ENCODE peak calls at places on chromosome 20, in five cellular contexts. M is stomach, Y is tibial artery, T is heart left ventricle, G is spleen. R is an unnamed sample.

GRCh38 chr20:20366551-20366895 is 1.4 kb upstream of the INSM1 start:
- DNase-seq in M (no peak), Y (no peak), T (no peak), G (no peak), R (no peak)

GRCh38 chr20:4476903-4477302 is 244.8 kb upstream of the PRND start:
- DNase-seq in M (no peak), Y (peak; percentile 77), T (no peak), G (no peak), R (peak; percentile 22)

GRCh38 chr20:54122189-54122588 is 51.6 kb downstream of the CYP24A1 start:
- DNase-seq in M (no peak), Y (no peak), T (no peak), G (no peak), R (no peak)

GRCh38 chr20:59010995-59011873 is 4.2 kb upstream of the CTSZ start:
- DNase-seq in M (peak; percentile 25), Y (peak; percentile 68), T (peak; percentile 37), G (no peak), R (no peak)

GRCh38 chr20:24469116-24470030 is at the start of gene SYNDIG1:
- DNase-seq in M (no peak), Y (peak; percentile 76), T (peak; percentile 50), G (no peak), R (peak; percentile 52)

GRCh38 chr20:38321959-38322598 is 18.1 kb downstream of the BPI start:
- DNase-seq in M (no peak), Y (no peak), T (peak; percentile 40), G (no peak), R (peak; percentile 9)

GRCh38 chr20:56359212-56360132 is 698 bp downstream of the FAM210B start:
- DNase-seq in M (peak; percentile 38), Y (peak; percentile 71), T (peak; percentile 49), G (peak; percentile 86), R (peak; percentile 60)

GRCh38 chr20:52446421-52447231 is 255.0 kb upstream of the ZFP64 start:
- DNase-seq in M (no peak), Y (no peak), T (no peak), G (no peak), R (no peak)

GRCh38 chr20:12847862-12848261 is 160.9 kb upstream of the SPTLC3 start:
- DNase-seq in M (no peak), Y (no peak), T (no peak), G (no peak), R (no peak)

GRCh38 chr20:53994088-53994487 is 76.3 kb downstream of the BCAS1 start:
- DNase-seq in M (no peak), Y (no peak), T (no peak), G (no peak), R (no peak)

GRCh38 chr20:60937581-60937980 is 314.5 kb upstream of the CDH4 start:
- DNase-seq in M (no peak), Y (no peak), T (no peak), G (no peak), R (peak; percentile 15)

GRCh38 chr20:50595988-50596693 is 86.0 kb downstream of the PTPN1 start:
- DNase-seq in M (no peak), Y (no peak), T (no peak), G (no peak), R (peak; percentile 19)

GRCh38 chr20:47160992-47161391 is 195.5 kb downstream of the ZMYND8 start:
- DNase-seq in M (no peak), Y (no peak), T (no peak), G (no peak), R (no peak)

GRCh38 chr20:57397693-57398108 is 6.5 kb downstream of the RBM38 start:
- DNase-seq in M (peak; percentile 43), Y (no peak), T (no peak), G (peak; percentile 93), R (no peak)

GRCh38 chr20:4167261-4168004 is 152.1 kb upstream of the RNF24 start:
- DNase-seq in M (no peak), Y (no peak), T (no peak), G (no peak), R (no peak)

GRCh38 chr20:17928633-17929311 is 39.8 kb downstream of the SNX5 start:
- DNase-seq in M (peak; percentile 72), Y (no peak), T (no peak), G (no peak), R (peak; percentile 76)

GRCh38 chr20:61308171-61308795 is 56.2 kb downstream of the CDH4 start:
- DNase-seq in M (no peak), Y (no peak), T (no peak), G (peak; percentile 44), R (no peak)

GRCh38 chr20:50913976-50914375 is 17.3 kb downstream of the ADNP start:
- DNase-seq in M (no peak), Y (no peak), T (no peak), G (no peak), R (no peak)

GRCh38 chr20:52828199-52828598 is 144.0 kb upstream of the TSHZ2 start:
- DNase-seq in M (no peak), Y (no peak), T (no peak), G (no peak), R (no peak)

GRCh38 chr20:58246346-58246745 is 17.9 kb upstream of the ANKRD60 start:
- DNase-seq in M (no peak), Y (no peak), T (no peak), G (no peak), R (peak; percentile 27)

GRCh38 chr20:42530855-42531674 is 658.6 kb downstream of the PTPRT start:
- DNase-seq in M (no peak), Y (no peak), T (no peak), G (no peak), R (no peak)

GRCh38 chr20:35619196-35620095 is 3.8 kb downstream of the SPAG4 start:
- DNase-seq in M (peak; percentile 82), Y (peak; percentile 86), T (peak; percentile 79), G (peak; percentile 94), R (peak; percentile 81)

GRCh38 chr20:5990946-5991345 is 40.5 kb downstream of the MCM8 start:
- DNase-seq in M (no peak), Y (no peak), T (no peak), G (no peak), R (no peak)

GRCh38 chr20:59729476-59729875 is 125.1 kb downstream of the PHACTR3 start:
- DNase-seq in M (no peak), Y (no peak), T (no peak), G (no peak), R (no peak)

GRCh38 chr20:1879369-1879768 is 15.8 kb upstream of the SIRPA start:
- DNase-seq in M (no peak), Y (no peak), T (no peak), G (peak; percentile 63), R (no peak)

GRCh38 chr20:45779011-45779915 is 12.4 kb downstream of the WFDC3 start:
- DNase-seq in M (peak; percentile 90), Y (peak; percentile 97), T (peak; percentile 62), G (no peak), R (peak; percentile 95)

GRCh38 chr20:45782890-45783289 is 8.8 kb downstream of the WFDC3 start:
- DNase-seq in M (no peak), Y (no peak), T (no peak), G (no peak), R (no peak)

GRCh38 chr20:45780159-45780558 is 11.5 kb downstream of the WFDC3 start:
- DNase-seq in M (no peak), Y (no peak), T (no peak), G (no peak), R (no peak)

GRCh38 chr20:45781391-45781931 is 10.2 kb downstream of the WFDC3 start:
- DNase-seq in M (peak; percentile 74), Y (peak; percentile 75), T (no peak), G (no peak), R (no peak)

DNA sequence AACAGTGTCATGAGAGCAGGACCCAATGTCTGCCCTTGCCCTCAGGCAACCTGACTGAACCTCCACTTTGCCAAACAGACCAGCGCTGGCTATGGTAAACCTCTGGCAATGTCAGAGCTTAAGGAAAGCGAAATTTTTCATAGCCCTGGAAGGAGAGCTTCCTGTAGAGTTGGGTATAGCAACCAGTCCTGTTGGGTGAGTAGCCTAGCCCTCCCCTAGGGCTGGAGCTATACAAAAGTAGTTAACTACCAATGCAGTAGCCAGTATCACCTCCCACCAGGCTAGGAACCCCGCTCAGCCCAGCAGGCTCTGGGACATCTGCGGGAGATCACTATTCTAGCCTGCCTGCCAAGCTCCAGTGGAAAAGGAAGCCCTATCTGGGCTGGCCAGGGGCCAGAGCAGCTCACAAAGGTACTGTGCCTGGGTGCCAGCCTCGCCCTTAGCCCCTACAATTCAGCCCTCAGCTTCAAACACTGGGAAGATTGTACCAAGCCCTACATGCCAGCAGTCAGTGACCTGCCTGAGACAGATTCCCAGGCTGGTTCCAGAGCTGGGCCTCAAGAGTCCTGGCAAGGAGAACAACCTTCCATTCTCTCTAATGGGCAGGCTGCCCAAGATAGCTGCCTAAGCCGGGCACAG is 7.9 kb downstream of the WFDC3 start:
- DNase-seq in M (peak; percentile 91), Y (no peak), T (peak; percentile 53), G (no peak), R (peak; percentile 12)
- H3K4me1 ChIP-seq in M (peaks cover 58% of the 10 kb centered on the region), Y (peaks cover 25% of the 10 kb centered on the region), T (peaks cover 8% of the 10 kb centered on the region), G (peaks cover 8% of the 10 kb centered on the region), R (peaks cover 17% of the 10 kb centered on the region)

GRCh38 chr20:23363257-23363649 is 1.3 kb downstream of the GZF1 start:
- DNase-seq in M (no peak), Y (no peak), T (peak; percentile 69), G (no peak), R (peak; percentile 36)
- H3K27ac ChIP-seq in M (no peak overlapping the region), Y (peak overlapping the region; percentile 95), T (peak overlapping the region; percentile 99), G (peak overlapping the region; percentile 100), R (no peak overlapping the region)

GRCh38 chr20:9838378-9839295 is at the start of gene PAK5:
- DNase-seq in M (peak; percentile 79), Y (peak; percentile 65), T (no peak), G (peak; percentile 76), R (peak; percentile 84)
- H3K4me3 ChIP-seq in M (peak within 1 kb of the TSS; percentile 59), Y (peak within 1 kb of the TSS; percentile 42), T (no peak within 1 kb of the TSS), G (no peak within 1 kb of the TSS), R (peak within 1 kb of the TSS; percentile 24)

GRCh38 chr20:63697868-63698545 is 1.6 kb downstream of the TNFRSF6B start:
- DNase-seq in M (no peak), Y (peak; percentile 67), T (no peak), G (peak; percentile 73), R (no peak)

GRCh38 chr20:63697357-63697867 is 960 bp downstream of the TNFRSF6B start:
- DNase-seq in M (no peak), Y (peak; percentile 65), T (no peak), G (peak; percentile 77), R (no peak)

GRCh38 chr20:63695419-63696310 is 787 bp upstream of the TNFRSF6B start:
- DNase-seq in M (peak; percentile 46), Y (peak; percentile 66), T (peak; percentile 72), G (no peak), R (no peak)

GRCh38 chr20:63696311-63696627 is 183 bp upstream of the TNFRSF6B start:
- DNase-seq in M (no peak), Y (no peak), T (no peak), G (peak; percentile 88), R (no peak)

DNA sequence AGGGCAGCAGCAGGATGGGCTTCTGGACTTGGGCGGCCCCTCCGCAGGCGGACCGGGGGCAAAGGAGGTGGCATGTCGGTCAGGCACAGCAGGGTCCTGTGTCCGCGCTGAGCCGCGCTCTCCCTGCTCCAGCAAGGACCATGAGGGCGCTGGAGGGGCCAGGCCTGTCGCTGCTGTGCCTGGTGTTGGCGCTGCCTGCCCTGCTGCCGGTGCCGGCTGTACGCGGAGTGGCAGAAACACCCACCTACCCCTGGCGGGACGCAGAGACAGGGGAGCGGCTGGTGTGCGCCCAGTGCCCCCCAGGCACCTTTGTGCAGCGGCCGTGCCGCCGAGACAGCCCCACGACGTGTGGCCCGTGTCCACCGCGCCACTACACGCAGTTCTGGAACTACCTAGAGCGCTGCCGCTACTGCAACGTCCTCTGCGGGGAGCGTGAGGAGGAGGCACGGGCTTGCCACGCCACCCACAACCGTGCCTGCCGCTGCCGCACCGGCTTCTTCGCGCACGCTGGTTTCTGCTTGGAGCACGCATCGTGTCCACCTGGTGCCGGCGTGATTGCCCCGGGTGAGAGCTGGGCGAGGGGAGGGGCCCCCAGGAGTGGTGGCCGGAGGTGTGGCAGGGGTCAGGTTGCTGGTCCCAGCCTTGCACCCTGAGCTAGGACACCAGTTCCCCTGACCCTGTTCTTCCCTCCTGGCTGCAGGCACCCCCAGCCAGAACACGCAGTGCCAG is at the start of gene TNFRSF6B:
- DNase-seq in M (no peak), Y (peak; percentile 67), T (peak; percentile 32), G (peak; percentile 81), R (no peak)
- H3K4me1 ChIP-seq in M (peaks cover 42% of the 10 kb centered on the region), Y (peaks cover 35% of the 10 kb centered on the region), T (peaks cover 49% of the 10 kb centered on the region), G (peaks cover 84% of the 10 kb centered on the region), R (peaks cover 22% of the 10 kb centered on the region)